ENCODE peak calls at places on chromosome 3, in ten cellular contexts. Z, A, M, N, D, G, F, W, Q and P are unnamed samples.
A peak's percentile ranks its signal among the peaks of the same experiment; 100 is the strongest.

GRCh38 chr3:49279376-49279775 is 2.3 kb upstream of the C3orf62 start:
- DNase-seq in Z (no peak), G (no peak), W (no peak), A (no peak), Q (no peak), F (peak; percentile 28), M (no peak), D (no peak), N (no peak), P (no peak)

GRCh38 chr3:153305189-153305588 is 143.2 kb downstream of the RAP2B start:
- DNase-seq in Z (no peak), D (no peak), A (no peak), G (no peak), W (no peak), Q (no peak), F (no peak), M (no peak), N (peak; percentile 63), P (no peak)

GRCh38 chr3:41265823-41266273 is 66.5 kb downstream of the CTNNB1 start:
- DNase-seq in A (no peak), Q (no peak), G (no peak), F (no peak), W (no peak), M (no peak), N (no peak), D (no peak), Z (no peak), P (no peak)

GRCh38 chr3:43996379-43997301 is 245.0 kb upstream of the TOPAZ1 start:
- DNase-seq in A (no peak), Q (no peak), N (no peak), F (no peak), G (no peak), Z (no peak), W (no peak), D (no peak), M (no peak), P (no peak)

GRCh38 chr3:59460068-59460467 is 410.2 kb upstream of the CFAP20DC start:
- DNase-seq in G (no peak), W (no peak), F (no peak), A (no peak), N (no peak), D (no peak), Z (no peak), Q (no peak), M (no peak), P (no peak)

GRCh38 chr3:36707623-36708409 is 56.5 kb downstream of the DCLK3 start:
- DNase-seq in A (no peak), Z (no peak), D (no peak), M (no peak), G (no peak), W (no peak), F (no peak), N (no peak), Q (no peak), P (no peak)

GRCh38 chr3:178434206-178434805 is 101.9 kb upstream of the KCNMB2 start:
- DNase-seq in Q (no peak), D (no peak), F (no peak), A (no peak), W (no peak), N (no peak), G (no peak), Z (no peak), M (no peak), P (no peak)

GRCh38 chr3:183438749-183439148 is 10.3 kb upstream of the MCF2L2 start:
- DNase-seq in N (no peak), Q (no peak), Z (no peak), D (no peak), M (no peak), F (peak; percentile 42), A (no peak), W (no peak), G (no peak), P (no peak)

GRCh38 chr3:120348065-120348980 is 831 bp downstream of the LRRC58 start:
- DNase-seq in G (no peak), Z (no peak), N (no peak), Q (peak; percentile 24), F (no peak), D (no peak), M (peak; percentile 68), W (peak; percentile 5), A (no peak), P (no peak)

GRCh38 chr3:120352017-120352416 is 2.9 kb upstream of the LRRC58 start:
- DNase-seq in W (no peak), G (no peak), Z (no peak), N (no peak), M (no peak), F (no peak), Q (no peak), D (no peak), A (no peak), P (no peak)

GRCh38 chr3:120350431-120350941 is 1.3 kb upstream of the LRRC58 start:
- DNase-seq in F (peak; percentile 12), Z (no peak), Q (no peak), N (peak; percentile 20), W (peak; percentile 30), D (peak; percentile 38), M (peak; percentile 62), A (no peak), G (peak; percentile 14), P (no peak)

GRCh38 chr3:120349819-120350125 is 618 bp upstream of the LRRC58 start:
- DNase-seq in M (no peak), N (no peak), D (no peak), F (no peak), A (no peak), G (no peak), Z (no peak), W (no peak), Q (no peak), P (no peak)

DNA sequence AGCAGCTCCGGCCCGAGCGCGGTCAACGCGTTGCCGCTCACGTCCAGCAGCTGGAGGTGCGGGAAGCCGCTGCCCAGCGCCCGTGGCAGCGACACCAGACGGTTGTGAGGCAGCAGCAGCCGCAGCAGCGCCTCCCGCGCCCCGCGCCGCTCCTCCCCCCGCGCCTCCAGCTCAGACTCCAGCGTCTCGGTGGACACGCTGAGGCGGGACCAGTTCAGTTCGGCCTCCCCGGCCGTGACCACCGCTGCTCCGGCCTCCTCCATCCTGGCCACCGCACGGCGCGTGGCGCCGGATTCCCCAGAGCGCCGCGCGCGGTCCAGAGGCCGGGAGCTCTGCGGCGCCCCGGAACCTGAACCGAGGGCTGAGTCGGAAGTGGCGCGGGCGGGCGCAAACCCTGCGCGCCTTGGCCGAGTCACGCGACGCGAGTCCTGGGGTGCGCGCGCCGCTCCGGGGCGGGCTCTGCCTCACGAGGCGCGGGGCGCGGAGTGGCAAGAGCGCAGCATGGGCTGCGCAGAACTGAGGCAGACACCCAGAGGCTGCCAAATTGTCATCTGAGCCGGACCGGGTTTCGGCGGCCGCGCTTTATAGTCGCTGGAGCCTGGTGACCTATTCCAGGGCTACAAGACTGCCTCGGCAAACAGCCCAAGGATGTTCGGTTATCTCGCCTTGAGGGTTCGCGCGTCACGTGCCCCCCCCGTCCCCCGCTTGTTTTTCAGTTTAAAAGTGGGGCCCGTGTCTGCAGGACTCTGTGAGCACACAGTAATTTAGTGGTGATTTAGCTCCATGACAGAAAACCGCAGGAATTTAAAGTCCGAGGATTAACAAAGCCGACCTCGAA is at the start of gene LRRC58:
- DNase-seq in M (peak; percentile 92), A (peak; percentile 95), W (peak; percentile 79), D (peak; percentile 90), Z (peak; percentile 56), N (peak; percentile 85), G (peak; percentile 93), Q (peak; percentile 79), F (peak; percentile 91), P (peak; percentile 61)
- H3K4me1 ChIP-seq in M (peaks cover 27% of the 10 kb centered on the region), A (peaks cover 26% of the 10 kb centered on the region), W (peaks cover 26% of the 10 kb centered on the region), D (peaks cover 4% of the 10 kb centered on the region), Z (peaks cover 7% of the 10 kb centered on the region), N (no peaks in the 10 kb centered on the region), G (peaks cover 20% of the 10 kb centered on the region), Q (peaks cover 4% of the 10 kb centered on the region), F (peaks cover 3% of the 10 kb centered on the region), P (peaks cover 61% of the 10 kb centered on the region)

GRCh38 chr3:159761377-159761776 is 227.3 kb upstream of the IL12A start:
- DNase-seq in F (peak; percentile 38), W (no peak), M (no peak), G (no peak), Z (no peak), D (peak; percentile 22), N (peak; percentile 68), A (no peak), Q (peak; percentile 70), P (no peak)

GRCh38 chr3:159763466-159764210 is 225.0 kb upstream of the IL12A start:
- DNase-seq in Q (no peak), F (peak; percentile 81), D (peak; percentile 58), Z (no peak), M (peak; percentile 82), A (peak; percentile 89), W (peak; percentile 20), G (peak; percentile 27), N (peak; percentile 85), P (no peak)

GRCh38 chr3:159761826-159762225 is 226.8 kb upstream of the IL12A start:
- DNase-seq in A (no peak), Z (no peak), W (no peak), Q (no peak), D (no peak), G (no peak), M (no peak), N (no peak), F (no peak), P (no peak)

GRCh38 chr3:159762981-159763465 is 225.6 kb upstream of the IL12A start:
- DNase-seq in W (peak; percentile 35), Q (peak; percentile 77), A (peak; percentile 81), F (peak; percentile 55), Z (no peak), M (no peak), D (peak; percentile 56), G (peak; percentile 26), N (peak; percentile 82), P (peak; percentile 1)

DNA sequence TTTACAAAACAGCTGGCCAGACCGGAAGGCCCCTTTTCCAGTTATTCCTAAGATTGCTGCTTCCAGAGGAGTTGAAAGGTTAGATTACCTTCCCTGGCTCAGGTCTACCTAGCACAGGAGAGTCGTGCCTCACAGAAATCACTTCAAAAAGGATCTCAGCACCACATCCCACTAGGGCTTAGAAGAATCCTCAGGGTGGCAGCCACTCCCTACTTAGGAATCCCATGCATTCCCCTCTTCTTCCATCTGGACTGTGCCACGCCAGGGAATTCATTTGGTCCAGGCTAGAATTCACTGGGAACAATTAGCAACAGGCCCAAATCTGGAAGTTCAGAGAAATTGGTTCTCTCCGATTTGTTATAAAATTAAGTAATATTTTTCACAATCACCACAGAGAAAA is 226.4 kb upstream of the IL12A start:
- DNase-seq in M (no peak), Z (no peak), A (no peak), N (no peak), F (no peak), G (no peak), W (no peak), D (no peak), Q (no peak), P (no peak)
- TF ChIP-seq CTCF in M (no peak), Z (no peak), A (no peak), N (no peak), F (no peak), G (no peak), W (no peak), D (no peak), Q (no peak), P (no peak)

DNA sequence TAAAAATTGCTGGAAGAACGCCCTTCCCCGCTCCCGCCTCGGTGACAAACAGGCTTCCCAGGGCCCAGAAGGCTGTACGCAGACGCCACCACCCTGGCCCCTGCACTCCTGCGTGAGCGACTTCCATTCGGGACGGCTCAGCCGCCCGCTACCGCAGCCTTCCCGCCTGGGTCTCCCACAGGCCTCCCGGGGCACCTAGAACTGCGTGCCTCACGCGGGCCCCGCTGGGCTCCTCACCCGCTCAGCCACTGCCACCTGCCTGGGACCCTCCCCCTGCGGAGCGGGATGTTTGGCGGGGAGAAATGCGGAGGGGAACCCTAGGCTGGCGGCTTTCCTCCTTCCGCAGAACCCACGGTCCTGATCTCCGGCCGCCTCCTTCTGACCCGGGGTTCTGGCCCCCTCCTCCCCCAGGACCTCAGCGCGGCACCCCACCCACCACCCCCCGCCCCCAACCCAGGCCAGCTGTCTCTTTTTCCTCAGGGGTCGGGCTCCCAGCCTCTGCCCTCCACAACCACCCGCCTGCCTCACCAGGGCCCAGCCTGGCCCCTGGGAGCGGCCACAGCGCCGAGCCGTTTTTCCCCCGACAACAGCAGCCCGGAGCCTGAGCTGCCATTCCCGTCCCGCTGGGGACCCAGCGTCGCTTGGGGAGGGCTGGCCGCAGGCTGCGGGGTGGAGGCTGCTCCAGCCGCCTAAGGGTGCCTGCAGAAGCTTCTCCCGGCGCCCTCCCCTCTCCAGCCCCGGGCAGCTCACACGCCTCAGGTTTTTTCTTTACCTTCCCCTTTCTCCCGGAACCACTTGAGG is 27.6 kb upstream of the RAB7A start:
- DNase-seq in A (peak; percentile 77), D (peak; percentile 36), N (peak; percentile 23), M (peak; percentile 70), Z (no peak), Q (no peak), W (no peak), F (peak; percentile 46), G (peak; percentile 27), P (no peak)
- TF ChIP-seq POLR2A in A (no peak), D (no peak), N (no peak), M (no peak), Z (no peak), Q (peak; percentile 20), W (no peak), F (peak; percentile 7), G (no peak), P (no peak)

GRCh38 chr3:30637310-30638227 is 31.2 kb downstream of the TGFBR2 start:
- DNase-seq in W (no peak), D (no peak), G (no peak), F (no peak), N (no peak), Z (no peak), M (no peak), A (no peak), Q (no peak), P (no peak)
- H3K4me1 ChIP-seq in W (peaks cover 85% of the 10 kb centered on the region), D (peaks cover 3% of the 10 kb centered on the region), G (peaks cover 28% of the 10 kb centered on the region), F (peaks cover 8% of the 10 kb centered on the region), N (peaks cover 16% of the 10 kb centered on the region), Z (peaks cover 12% of the 10 kb centered on the region), M (peaks cover 67% of the 10 kb centered on the region), A (peaks cover 94% of the 10 kb centered on the region), Q (peaks cover 11% of the 10 kb centered on the region), P (peaks cover 9% of the 10 kb centered on the region)